ENCODE peak calls at places on chromosomes 1 and 21, in five cellular contexts. S is T-cell; P is pancreas; F is activated T-cell treated with anti-CD3 and anti-CD28 coated beads, Interleukin-2, amount 50 U/mL, for 4 hours; Q is activated naive CD8-positive, alpha-beta T cell treated with anti-CD3 and anti-CD28 coated beads, Interleukin-2, amount 50 U/mL, for 24 hours. B is an unnamed sample.

GRCh38 chr1:223733898-223734852 is 21.8 kb downstream of the CAPN2 start:
- ATAC-seq in Q (no peak), P (peak), F (no peak), S (no peak), B (no peak)

GRCh38 chr21:19771881-19772280 is 1226.3 kb upstream of the NCAM2 start:
- ATAC-seq in S (no peak), P (no peak), F (no peak), Q (no peak), B (no peak)

GRCh38 chr1:68120136-68120791 is 69.8 kb upstream of the DIRAS3 start:
- ATAC-seq in Q (no peak), P (peak), S (no peak), F (no peak), B (peak)

GRCh38 chr1:164937297-164937696 is 378.3 kb downstream of the PBX1 start:
- ATAC-seq in F (no peak), Q (no peak), P (no peak), S (no peak), B (no peak)

GRCh38 chr1:68495968-68496679 is 758 bp downstream of the DEPDC1 start:
- ATAC-seq in F (peak), S (no peak), P (no peak), Q (no peak), B (peak)

GRCh38 chr1:183023601-183024351 is 556 bp downstream of the LAMC1 start:
- ATAC-seq in P (peak), F (peak), Q (peak), S (peak), B (peak)

GRCh38 chr1:77220687-77221463 is 1.6 kb upstream of the PIGK start:
- ATAC-seq in S (no peak), F (no peak), P (no peak), Q (no peak), B (no peak)

GRCh38 chr1:210373628-210373877 is 44.9 kb downstream of the HHAT start:
- ATAC-seq in Q (no peak), S (no peak), F (peak), P (no peak), B (no peak)

GRCh38 chr1:247357781-247358211 is 26.1 kb upstream of the ZNF496 start:
- ATAC-seq in P (peak), S (no peak), F (no peak), Q (peak), B (no peak)

GRCh38 chr1:205582471-205583291 is 49.1 kb downstream of the ELK4 start:
- ATAC-seq in S (peak), Q (peak), F (no peak), P (peak), B (peak)

GRCh38 chr1:225855503-225856285 is 26.5 kb downstream of the TMEM63A start:
- ATAC-seq in P (no peak), S (no peak), Q (no peak), F (no peak), B (no peak)

GRCh38 chr1:44777969-44778635 is 2.8 kb downstream of the RPS8 start:
- ATAC-seq in P (no peak), Q (no peak), S (no peak), F (no peak), B (no peak)

GRCh38 chr1:109478806-109479205 is 4.9 kb upstream of the ATXN7L2 start:
- ATAC-seq in Q (no peak), F (no peak), P (peak), S (no peak), B (no peak)

GRCh38 chr1:191290441-191290840 is 812.8 kb upstream of the BRINP3 start:
- ATAC-seq in S (no peak), Q (no peak), F (no peak), P (peak), B (no peak)

GRCh38 chr1:13583964-13584791 is 546 bp downstream of the PDPN start:
- ATAC-seq in Q (peak), S (no peak), P (peak), F (no peak), B (no peak)

GRCh38 chr1:160217466-160218165 is 12.4 kb downstream of the PEA15 start:
- ATAC-seq in S (no peak), Q (no peak), F (no peak), P (peak), B (no peak)

GRCh38 chr1:43421396-43421795 is 31.7 kb downstream of the SZT2 start:
- ATAC-seq in S (no peak), F (no peak), Q (no peak), P (no peak), B (no peak)

GRCh38 chr21:15744926-15745325 is 15.1 kb downstream of the USP25 start:
- ATAC-seq in P (no peak), F (no peak), S (no peak), Q (no peak), B (no peak)

GRCh38 chr1:115469703-115470476 is 131.8 kb upstream of the NGF start:
- ATAC-seq in F (no peak), P (peak), Q (peak), S (no peak), B (peak)

GRCh38 chr1:200877839-200878551 is 5.2 kb downstream of the GPR25 start:
- ATAC-seq in P (no peak), Q (peak), S (peak), F (peak), B (no peak)

GRCh38 chr1:8116892-8117262 is 90.8 kb upstream of the ERRFI1 start:
- ATAC-seq in P (peak), S (no peak), Q (no peak), F (no peak), B (no peak)

GRCh38 chr1:178587975-178588374 is 75.1 kb downstream of the TEX35 start:
- ATAC-seq in Q (no peak), F (no peak), S (no peak), P (no peak), B (no peak)

GRCh38 chr1:89363638-89364536 is at the start of gene GBP6:
- ATAC-seq in Q (peak), S (no peak), P (no peak), F (peak), B (no peak)

GRCh38 chr1:185969524-185969991 is 235.4 kb downstream of the HMCN1 start:
- ATAC-seq in F (no peak), Q (no peak), P (no peak), S (no peak), B (peak)

GRCh38 chr1:225940385-225941151 is 452 bp downstream of the LEFTY2 start:
- ATAC-seq in Q (no peak), P (no peak), F (no peak), S (no peak), B (no peak)

GRCh38 chr1:38127432-38127831 is 80.8 kb upstream of the POU3F1 start:
- ATAC-seq in P (no peak), S (no peak), F (no peak), Q (no peak), B (no peak)

GRCh38 chr1:152806576-152806975 is at the start of gene LCE1C:
- ATAC-seq in P (no peak), F (no peak), S (no peak), Q (no peak), B (no peak)

GRCh38 chr1:209883341-209883971 is 54.6 kb upstream of the SYT14 start:
- ATAC-seq in P (peak), F (no peak), S (no peak), Q (no peak), B (peak)

GRCh38 chr1:23966973-23967493 is 7.4 kb downstream of the PNRC2 start:
- ATAC-seq in F (no peak), S (no peak), Q (no peak), P (no peak), B (no peak)

GRCh38 chr1:151728151-151728711 is 6.9 kb downstream of the RIIAD1 start:
- ATAC-seq in P (peak), Q (no peak), S (no peak), F (no peak), B (peak)

GRCh38 chr1:56557746-56558145 is 21.6 kb downstream of the PLPP3 start:
- ATAC-seq in Q (no peak), P (no peak), F (no peak), S (no peak), B (no peak)

GRCh38 chr1:237562247-237562823 is 328.4 kb downstream of the ZP4 start:
- ATAC-seq in F (peak), P (peak), S (no peak), Q (peak), B (peak)

GRCh38 chr1:202628646-202629215 is 81.5 kb downstream of the SYT2 start:
- ATAC-seq in F (no peak), P (no peak), Q (no peak), S (peak), B (no peak)

GRCh38 chr1:219185486-219186117 is 11.9 kb downstream of the LYPLAL1 start:
- ATAC-seq in Q (no peak), S (no peak), F (no peak), P (no peak), B (no peak)